ENCODE peak calls at places on chromosomes 3 and 15, in six cellular contexts. F is activated naive CD8-positive, alpha-beta T cell treated with anti-CD3 and anti-CD28 coated beads, Interleukin-2, amount 50 U/mL, for 16 hours; C is EL; B is transverse colon; I is COR-L47; O is HCEC 1CT. K is an unnamed sample.

GRCh38 chr3:150599611-150600297 is 3.4 kb upstream of the SELENOT start:
- DNase-seq in F (no peak), C (peak), B (no peak), I (no peak), O (peak), K (no peak)

GRCh38 chr15:53978248-53978906 is at the start of gene UNC13C:
- DNase-seq in F (no peak), C (no peak), B (peak), I (peak), O (no peak), K (no peak)

GRCh38 chr3:181432992-181433391 is 278.7 kb upstream of the SOX2 start:
- DNase-seq in F (no peak), C (no peak), B (no peak), I (no peak), O (no peak), K (no peak)

GRCh38 chr3:114308830-114309229 is 15.0 kb downstream of the TIGIT start:
- DNase-seq in F (no peak), C (no peak), B (peak), I (no peak), O (no peak), K (no peak)

GRCh38 chr3:107421170-107421792 is 44.0 kb downstream of the CCDC54 start:
- DNase-seq in F (no peak), C (peak), B (no peak), I (peak), O (peak), K (no peak)

GRCh38 chr15:76234337-76234889 is 76.9 kb downstream of the ETFA start:
- DNase-seq in F (no peak), C (no peak), B (no peak), I (peak), O (no peak), K (no peak)

GRCh38 chr3:194257030-194257657 is 94.0 kb downstream of the CPN2 start:
- DNase-seq in F (no peak), C (no peak), B (no peak), I (no peak), O (no peak), K (no peak)

GRCh38 chr15:63048986-63049665 is 6.6 kb downstream of the TPM1 start:
- DNase-seq in F (no peak), C (peak), B (peak), I (peak), O (peak), K (no peak)

GRCh38 chr15:73601449-73602425 is 31.5 kb downstream of the NPTN start:
- DNase-seq in F (no peak), C (peak), B (peak), I (no peak), O (peak), K (no peak)

GRCh38 chr15:29037997-29038700 is 152.4 kb downstream of the APBA2 start:
- DNase-seq in F (no peak), C (no peak), B (no peak), I (no peak), O (no peak), K (no peak)

GRCh38 chr3:20760981-20761380 is 575.0 kb upstream of the SGO1 start:
- DNase-seq in F (no peak), C (peak), B (no peak), I (no peak), O (no peak), K (no peak)

GRCh38 chr3:126516936-126517290 is 660 bp downstream of the UROC1 start:
- DNase-seq in F (no peak), C (no peak), B (no peak), I (no peak), O (no peak), K (no peak)

GRCh38 chr3:49785565-49786356 is 581 bp downstream of the IP6K1 start:
- DNase-seq in F (no peak), C (peak), B (peak), I (no peak), O (peak), K (no peak)

GRCh38 chr3:52355526-52355925 is 39.4 kb downstream of the DNAH1 start:
- DNase-seq in F (no peak), C (no peak), B (no peak), I (no peak), O (no peak), K (no peak)

GRCh38 chr3:4047343-4047742 is 248.1 kb downstream of the LRRN1 start:
- DNase-seq in F (no peak), C (no peak), B (no peak), I (no peak), O (no peak), K (no peak)

GRCh38 chr3:123397921-123398785 is 50.7 kb downstream of the ADCY5 start:
- DNase-seq in F (no peak), C (no peak), B (no peak), I (no peak), O (no peak), K (no peak)

GRCh38 chr15:85756411-85757072 is 38.2 kb downstream of the KLHL25 start:
- DNase-seq in F (no peak), C (no peak), B (no peak), I (no peak), O (no peak), K (no peak)

GRCh38 chr3:9125278-9125951 is 124.0 kb downstream of the SRGAP3 start:
- DNase-seq in F (no peak), C (no peak), B (no peak), I (no peak), O (no peak), K (no peak)

GRCh38 chr3:111695584-111696213 is 100.6 kb upstream of the ZBED2 start:
- DNase-seq in F (no peak), C (peak), B (no peak), I (no peak), O (peak), K (no peak)

GRCh38 chr3:175146258-175146657 is 287.1 kb downstream of the NAALADL2 start:
- DNase-seq in F (no peak), C (peak), B (no peak), I (no peak), O (peak), K (no peak)